ENCODE peak calls at places on chromosomes 4 and X, in four cellular contexts. Q, Z, H and X are unnamed samples.
A peak's percentile ranks its signal among the peaks of the same experiment; 100 is the strongest.

GRCh38 chrX:149074429-149074828 is 430.7 kb downstream of the IDS start:
- DNase-seq in Z (peak; percentile 49), H (peak; percentile 18), Q (no peak), X (peak; percentile 21)

GRCh38 chr4:73822389-73822788 is 14.1 kb upstream of the CXCL6 start:
- DNase-seq in Z (no peak), H (no peak), Q (no peak), X (no peak)

GRCh38 chrX:3820170-3820569 is 106.7 kb upstream of the PRKX start:
- DNase-seq in Z (no peak), H (no peak), Q (no peak), X (no peak)

GRCh38 chr4:2834001-2834921 is 9.4 kb upstream of the ADD1 start:
- DNase-seq in H (no peak), Z (peak; percentile 11), Q (no peak), X (no peak)

GRCh38 chrX:107721318-107721717 is 54.3 kb downstream of the TSC22D3 start:
- DNase-seq in Z (no peak), Q (no peak), H (no peak), X (no peak)

GRCh38 chrX:114152130-114152529 is 431.8 kb upstream of the HTR2C start:
- DNase-seq in H (no peak), Q (no peak), Z (no peak), X (no peak)

GRCh38 chr4:38185406-38185805 is 225.2 kb downstream of the PTTG2 start:
- DNase-seq in Q (no peak), Z (no peak), H (no peak), X (no peak)

GRCh38 chrX:135520022-135520552 is 373 bp upstream of the INTS6L start:
- DNase-seq in Q (no peak), Z (no peak), H (no peak), X (no peak)

GRCh38 chr4:62093735-62094134 is 893.6 kb downstream of the ADGRL3 start:
- DNase-seq in H (no peak), Z (no peak), Q (no peak), X (no peak)

GRCh38 chrX:46152756-46153155 is 392.5 kb downstream of the ZNF674 start:
- DNase-seq in H (no peak), Z (no peak), Q (no peak), X (no peak)

GRCh38 chrX:119398974-119399771 is at the start of gene SLC25A43:
- DNase-seq in Q (peak; percentile 29), H (no peak), Z (peak; percentile 31), X (peak; percentile 34)

GRCh38 chr4:53100801-53101581 is 238.9 kb downstream of the RASL11B start:
- DNase-seq in H (no peak), Z (no peak), Q (no peak), X (no peak)

GRCh38 chr4:82898322-82899243 is 2.0 kb upstream of the THAP9 start:
- DNase-seq in H (peak; percentile 31), Z (no peak), Q (peak; percentile 26), X (peak; percentile 57)

GRCh38 chrX:108216862-108217571 is 125.4 kb downstream of the ATG4A start:
- DNase-seq in Z (no peak), H (no peak), Q (no peak), X (no peak)

GRCh38 chr4:152106781-152107321 is 346.0 kb upstream of the GATB start:
- DNase-seq in Z (no peak), H (no peak), Q (no peak), X (no peak)

GRCh38 chr4:166049036-166049435 is 176.0 kb downstream of the TLL1 start:
- DNase-seq in H (no peak), Z (no peak), Q (no peak), X (no peak)

GRCh38 chr4:8472689-8473197 is 32.2 kb downstream of the TRMT44 start:
- DNase-seq in Q (no peak), Z (no peak), H (peak; percentile 34), X (no peak)

GRCh38 chr4:139919513-139919912 is 234.5 kb downstream of the MAML3 start:
- DNase-seq in Z (peak; percentile 21), H (no peak), Q (no peak), X (no peak)

GRCh38 chr4:95505149-95505548 is 43.6 kb downstream of the UNC5C start:
- DNase-seq in H (no peak), Q (no peak), Z (no peak), X (no peak)

GRCh38 chr4:186724048-186724860 is 598 bp upstream of the FAT1 start:
- DNase-seq in Z (peak; percentile 56), Q (no peak), H (no peak), X (no peak)

GRCh38 chr4:139266583-139267257 is 13.3 kb downstream of the MGARP start:
- DNase-seq in Q (peak; percentile 64), Z (peak; percentile 76), H (peak; percentile 75), X (peak; percentile 82)

GRCh38 chr4:53068755-53069154 is 206.6 kb downstream of the RASL11B start:
- DNase-seq in Z (no peak), Q (no peak), H (no peak), X (no peak)

GRCh38 chr4:157221895-157222763 is 1.6 kb downstream of the GRIA2 start:
- DNase-seq in H (no peak), Z (no peak), Q (no peak), X (no peak)

GRCh38 chr4:6953751-6954380 is 44.2 kb downstream of the TBC1D14 start:
- DNase-seq in Q (no peak), H (no peak), Z (peak; percentile 81), X (no peak)

GRCh38 chr4:169148851-169149250 is 121.9 kb downstream of the SH3RF1 start:
- DNase-seq in H (no peak), Z (no peak), Q (no peak), X (no peak)
- H3K27ac ChIP-seq in H (no peak overlapping the region), Z (peak overlapping the region; percentile 45), Q (no peak overlapping the region), X (no peak overlapping the region)

DNA sequence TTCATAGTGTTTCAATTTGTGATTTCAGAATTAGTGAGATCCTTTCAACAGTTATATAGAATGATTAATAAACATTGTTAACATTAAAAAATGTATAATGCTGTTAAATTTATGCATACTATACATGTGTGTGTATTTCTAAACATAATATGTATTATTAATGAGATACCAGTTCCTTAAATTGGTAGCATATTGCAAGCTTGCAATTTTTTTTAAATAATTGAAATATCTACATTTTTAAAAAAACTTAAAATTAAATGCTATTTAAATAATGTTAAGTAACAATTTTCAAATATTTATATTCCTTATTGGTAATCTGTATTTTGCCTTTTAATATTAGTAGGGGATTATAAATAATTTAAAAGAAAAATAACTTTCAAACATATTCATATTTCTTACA is 1479.5 kb upstream of the PCDH7 start:
- DNase-seq in Z (no peak), Q (no peak), H (no peak), X (no peak)
- H3K27me3 ChIP-seq in Z (no peaks in the 10 kb centered on the region), Q (no peaks in the 10 kb centered on the region), H (no peaks in the 10 kb centered on the region), X (no peaks in the 10 kb centered on the region)

DNA sequence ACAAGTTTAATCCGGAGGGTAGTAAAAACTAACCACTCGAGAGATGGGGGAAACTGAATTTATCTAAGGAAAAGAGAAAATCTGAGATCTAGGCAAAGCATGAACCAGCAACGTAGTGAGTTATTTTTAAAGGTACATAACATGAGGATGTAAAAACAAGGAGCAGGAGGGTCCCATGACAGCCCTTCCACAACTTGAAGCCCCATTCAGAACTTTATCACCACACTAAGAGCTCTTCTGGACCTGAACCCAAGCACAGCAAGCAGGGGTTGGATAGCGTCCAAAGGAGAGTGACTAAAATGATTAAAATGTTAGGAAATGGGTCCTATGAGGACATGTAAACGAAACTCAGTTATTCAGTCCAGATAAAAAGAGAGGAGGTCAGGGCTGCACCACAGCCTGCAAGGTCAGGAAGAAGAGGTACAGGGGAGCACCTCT is 16.2 kb downstream of the SH3RF1 start:
- DNase-seq in Z (no peak), H (peak; percentile 52), Q (no peak), X (no peak)
- H3K4me3 ChIP-seq in Z (no peak overlapping the region), H (no peak overlapping the region), Q (no peak overlapping the region), X (no peak overlapping the region)

DNA sequence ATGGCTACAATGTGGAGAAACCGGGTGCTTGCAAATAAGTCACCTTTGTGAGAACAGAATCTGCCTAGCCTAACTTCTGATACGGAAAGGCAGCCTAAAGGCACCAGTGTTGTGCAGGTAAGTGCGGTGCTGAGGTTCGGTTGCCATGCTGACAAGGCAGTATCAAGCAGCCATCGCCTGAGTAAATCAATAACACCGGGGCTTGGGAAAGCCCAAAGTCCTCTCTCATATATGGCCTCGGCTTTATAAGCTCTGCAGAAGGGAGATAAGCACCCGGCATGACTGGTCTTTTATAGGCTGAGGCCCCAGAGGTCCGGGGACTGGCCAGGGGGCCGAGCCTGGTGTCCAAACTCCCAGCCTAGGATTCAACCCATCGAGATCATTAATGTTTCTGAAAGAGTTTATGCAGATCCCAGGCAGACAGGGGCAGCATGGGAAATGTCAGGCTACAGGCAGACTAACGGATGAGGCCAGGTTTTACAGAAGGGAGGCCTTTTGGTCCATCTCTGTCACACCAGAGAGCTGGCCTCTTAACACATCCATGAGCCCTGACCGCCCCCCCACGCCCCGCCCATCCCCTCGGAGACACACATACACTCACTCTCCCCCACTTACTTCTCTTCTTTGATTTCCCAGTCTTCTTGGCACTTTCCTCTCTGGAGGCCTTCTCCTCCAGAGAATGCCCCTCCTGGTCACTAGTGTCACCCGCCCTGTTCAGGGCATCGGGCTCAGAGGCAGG is 38.5 kb downstream of the ELF4 start:
- DNase-seq in H (no peak), Q (no peak), Z (no peak), X (no peak)
- H3K27ac ChIP-seq in H (no peak overlapping the region), Q (no peak overlapping the region), Z (no peak overlapping the region), X (no peak overlapping the region)

GRCh38 chrX:40005290-40006011 is 92.3 kb downstream of the BCOR start:
- DNase-seq in Z (peak; percentile 14), Q (no peak), H (no peak), X (no peak)

GRCh38 chrX:40004916-40005289 is 92.9 kb downstream of the BCOR start:
- DNase-seq in Z (no peak), Q (no peak), H (no peak), X (no peak)

GRCh38 chrX:40006025-40007017 is 91.4 kb downstream of the BCOR start:
- DNase-seq in Z (peak; percentile 56), Q (no peak), H (no peak), X (no peak)

GRCh38 chrX:40003982-40004535 is 93.7 kb downstream of the BCOR start:
- DNase-seq in H (no peak), Q (no peak), Z (no peak), X (no peak)

GRCh38 chrX:40003071-40003981 is 94.4 kb downstream of the BCOR start:
- DNase-seq in H (no peak), Z (no peak), Q (no peak), X (no peak)
- H3K27me3 ChIP-seq in H (peaks cover 26% of the 10 kb centered on the region), Z (no peaks in the 10 kb centered on the region), Q (no peaks in the 10 kb centered on the region), X (peaks cover 2% of the 10 kb centered on the region)

GRCh38 chrX:40109288-40110008 is 11.7 kb upstream of the BCOR start:
- DNase-seq in H (peak; percentile 56), Z (peak; percentile 69), Q (no peak), X (peak; percentile 28)
- H3K4me3 ChIP-seq in H (peak overlapping the region; percentile 74), Z (peak overlapping the region; percentile 72), Q (no peak overlapping the region), X (no peak overlapping the region)

DNA sequence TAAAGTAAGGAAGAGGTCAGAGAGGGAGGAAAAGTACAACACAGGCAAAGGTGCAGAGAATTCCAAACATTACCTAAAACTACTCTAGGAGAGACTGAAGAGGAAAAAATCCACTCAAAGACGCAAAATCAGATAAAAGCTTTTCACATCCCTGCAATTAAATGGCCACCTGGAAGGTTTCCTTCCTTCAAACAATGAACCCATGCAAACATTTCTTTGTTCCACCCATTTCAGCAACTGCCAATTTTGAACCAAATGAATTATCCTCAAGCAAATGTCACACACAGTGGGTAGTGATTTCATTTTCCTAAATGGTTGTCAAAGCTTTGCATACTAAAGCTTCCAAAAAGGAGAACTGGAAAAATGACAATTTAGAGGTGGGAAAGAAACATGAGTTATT is 45.1 kb downstream of the APBB2 start:
- DNase-seq in Q (no peak), H (no peak), Z (no peak), X (no peak)
- H3K27ac ChIP-seq in Q (no peak overlapping the region), H (no peak overlapping the region), Z (no peak overlapping the region), X (no peak overlapping the region)